ENCODE peak calls at places on chromosomes 16 and 17, in four cellular contexts. Y is dorsolateral prefrontal cortex; X is left ventricle myocardium inferior; Q is CD8-positive, alpha-beta T cell. W is an unnamed sample.

GRCh38 chr17:29115906-29116651 is 64.1 kb downstream of the MYO18A start:
- DNase-seq in Q (peak; percentile 35), Y (no peak), X (no peak), W (no peak)

GRCh38 chr17:75996665-75997590 is 3.7 kb upstream of the CDK3 start:
- DNase-seq in Q (no peak), X (no peak), Y (no peak), W (no peak)

GRCh38 chr17:66564992-66565465 is 262.6 kb downstream of the PRKCA start:
- DNase-seq in Q (no peak), X (no peak), Y (no peak), W (no peak)

GRCh38 chr16:70688266-70688742 is 2.5 kb upstream of the MTSS2 start:
- DNase-seq in Y (peak; percentile 91), Q (no peak), X (peak; percentile 70), W (no peak)

GRCh38 chr17:57871863-57872262 is 22.0 kb upstream of the MRPS23 start:
- DNase-seq in Y (no peak), X (no peak), Q (no peak), W (no peak)

GRCh38 chr17:70621593-70621992 is 452.3 kb downstream of the KCNJ2 start:
- DNase-seq in Y (no peak), X (no peak), Q (no peak), W (no peak)

GRCh38 chr17:76179496-76180467 is 38.7 kb upstream of the FOXJ1 start:
- DNase-seq in Y (no peak), X (no peak), Q (peak; percentile 63), W (no peak)

GRCh38 chr16:68434654-68435210 is 13.6 kb downstream of the SMPD3 start:
- DNase-seq in Y (no peak), X (no peak), Q (no peak), W (no peak)

GRCh38 chr17:38448208-38448776 is 20.0 kb downstream of the ARHGAP23 start:
- DNase-seq in X (no peak), Y (no peak), Q (no peak), W (no peak)

GRCh38 chr16:84878770-84879169 is 59.0 kb downstream of the CRISPLD2 start:
- DNase-seq in Y (no peak), Q (no peak), X (no peak), W (no peak)

GRCh38 chr16:84884311-84885023 is 64.7 kb downstream of the CRISPLD2 start:
- DNase-seq in Q (no peak), X (peak; percentile 47), Y (no peak), W (no peak)

GRCh38 chr16:84879569-84880487 is 60.0 kb downstream of the CRISPLD2 start:
- DNase-seq in Y (no peak), Q (no peak), X (peak; percentile 6), W (no peak)

GRCh38 chr16:84883301-84883700 is 63.5 kb downstream of the CRISPLD2 start:
- DNase-seq in Y (no peak), Q (no peak), X (peak; percentile 51), W (no peak)

GRCh38 chr16:84881702-84882521 is 62.1 kb downstream of the CRISPLD2 start:
- DNase-seq in X (no peak), Q (no peak), Y (no peak), W (no peak)
- TF ChIP-seq CTCF in X (no peak), Q (no peak), Y (no peak), W (no peak)

GRCh38 chr17:13490427-13490826 is 111.3 kb downstream of the HS3ST3A1 start:
- DNase-seq in Q (no peak), Y (no peak), X (no peak), W (no peak)
- TF ChIP-seq CTCF in Q (no peak), Y (no peak), X (no peak), W (peak; percentile 16)

DNA sequence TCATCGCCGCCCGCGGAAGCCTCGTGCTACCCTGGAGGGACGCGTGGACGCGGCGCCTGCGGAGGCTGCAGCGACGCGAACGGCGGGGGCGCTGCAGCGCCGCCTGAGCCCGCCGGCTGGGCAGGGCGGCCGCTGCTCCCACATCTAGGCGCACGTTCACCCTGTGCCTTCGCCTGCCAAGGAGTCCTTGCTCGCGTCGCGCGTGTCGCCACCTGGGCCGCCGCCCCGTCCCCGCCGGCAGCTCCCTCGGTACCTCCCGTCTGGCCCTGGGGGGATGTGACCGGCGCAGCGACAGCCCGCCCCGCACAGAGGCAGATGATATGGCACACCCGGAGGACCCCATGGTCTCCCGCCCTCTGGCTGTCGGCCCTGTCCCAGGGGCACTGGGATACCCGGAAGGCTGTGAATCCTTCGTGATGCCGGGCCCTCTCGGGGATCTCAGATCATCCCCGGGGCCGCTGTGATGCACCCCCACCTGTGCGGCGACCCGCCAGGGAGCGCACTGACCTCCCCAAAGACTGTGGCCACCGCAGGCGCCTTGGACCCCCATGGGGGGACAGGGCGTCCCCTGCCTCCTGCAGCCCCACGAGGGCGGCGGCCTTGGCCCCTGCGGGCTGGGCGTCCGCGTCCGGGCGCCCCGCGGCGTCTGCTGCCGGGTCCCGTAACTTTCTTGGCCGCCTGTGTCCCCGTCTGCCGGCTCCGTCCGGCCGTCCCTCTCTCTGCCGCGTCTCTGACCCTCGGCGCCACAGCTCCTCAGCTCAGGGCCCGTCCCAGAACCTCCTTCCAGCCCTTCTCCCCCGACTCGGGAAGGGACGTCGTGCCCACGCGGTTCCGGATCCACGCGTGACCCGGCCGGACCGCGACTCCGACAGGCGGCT is 689 bp upstream of the TBC1D24 start:
- DNase-seq in X (peak; percentile 56), Y (no peak), Q (peak; percentile 72), W (no peak)
- TF ChIP-seq CTCF in X (peak; percentile 56), Y (peak; percentile 13), Q (peak; percentile 21), W (peak; percentile 55)

GRCh38 chr17:50115744-50116143 is 14.2 kb downstream of the SAMD14 start:
- DNase-seq in X (no peak), Q (no peak), Y (no peak), W (no peak)

GRCh38 chr17:50118828-50119218 is 11.1 kb downstream of the SAMD14 start:
- DNase-seq in X (no peak), Q (no peak), Y (no peak), W (no peak)

GRCh38 chr17:50118076-50118827 is 11.7 kb downstream of the SAMD14 start:
- DNase-seq in Y (no peak), X (no peak), Q (no peak), W (no peak)

GRCh38 chr17:50114849-50115357 is 15.1 kb downstream of the SAMD14 start:
- DNase-seq in Y (no peak), Q (peak; percentile 45), X (no peak), W (no peak)

GRCh38 chr17:50117202-50118040 is 12.5 kb downstream of the SAMD14 start:
- DNase-seq in Y (no peak), Q (peak; percentile 69), X (no peak), W (peak; percentile 81)
- TF ChIP-seq CTCF in Y (no peak), Q (peak; percentile 61), X (peak; percentile 76), W (peak; percentile 78)

GRCh38 chr17:39652635-39653315 is 12.4 kb upstream of the TCAP start:
- DNase-seq in X (no peak), Y (peak; percentile 73), Q (no peak), W (no peak)
- TF ChIP-seq CTCF in X (no peak), Y (no peak), Q (no peak), W (no peak)

DNA sequence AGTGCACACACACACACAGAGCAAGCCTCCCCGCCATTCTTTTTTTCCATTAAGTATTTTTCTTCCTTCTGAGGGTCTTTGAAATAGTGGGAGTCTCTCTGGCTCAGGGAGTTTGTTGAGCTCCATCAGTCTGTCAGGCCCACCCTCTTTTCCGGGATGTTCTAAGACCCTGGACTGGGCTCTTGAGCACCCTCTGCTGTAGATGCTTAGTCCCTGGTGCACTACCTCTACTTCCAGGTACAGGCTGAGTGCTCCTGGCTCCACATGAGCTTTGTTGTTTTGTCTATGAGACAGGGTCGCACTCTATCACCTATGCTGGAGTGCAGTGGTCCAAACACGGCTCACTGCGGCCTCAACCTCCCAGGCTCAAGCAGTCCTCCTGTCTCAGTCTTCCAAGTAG is 20.7 kb downstream of the LIMD2 start:
- DNase-seq in Q (no peak), Y (no peak), X (no peak), W (no peak)
- TF ChIP-seq CTCF in Q (no peak), Y (no peak), X (no peak), W (peak; percentile 24)

GRCh38 chr17:67824735-67825626 is at the start of gene BPTF:
- DNase-seq in Q (peak; percentile 92), X (peak; percentile 91), Y (peak; percentile 76), W (peak; percentile 90)
- TF ChIP-seq CTCF in Q (peak; percentile 94), X (peak; percentile 95), Y (peak; percentile 76), W (peak; percentile 97)

DNA sequence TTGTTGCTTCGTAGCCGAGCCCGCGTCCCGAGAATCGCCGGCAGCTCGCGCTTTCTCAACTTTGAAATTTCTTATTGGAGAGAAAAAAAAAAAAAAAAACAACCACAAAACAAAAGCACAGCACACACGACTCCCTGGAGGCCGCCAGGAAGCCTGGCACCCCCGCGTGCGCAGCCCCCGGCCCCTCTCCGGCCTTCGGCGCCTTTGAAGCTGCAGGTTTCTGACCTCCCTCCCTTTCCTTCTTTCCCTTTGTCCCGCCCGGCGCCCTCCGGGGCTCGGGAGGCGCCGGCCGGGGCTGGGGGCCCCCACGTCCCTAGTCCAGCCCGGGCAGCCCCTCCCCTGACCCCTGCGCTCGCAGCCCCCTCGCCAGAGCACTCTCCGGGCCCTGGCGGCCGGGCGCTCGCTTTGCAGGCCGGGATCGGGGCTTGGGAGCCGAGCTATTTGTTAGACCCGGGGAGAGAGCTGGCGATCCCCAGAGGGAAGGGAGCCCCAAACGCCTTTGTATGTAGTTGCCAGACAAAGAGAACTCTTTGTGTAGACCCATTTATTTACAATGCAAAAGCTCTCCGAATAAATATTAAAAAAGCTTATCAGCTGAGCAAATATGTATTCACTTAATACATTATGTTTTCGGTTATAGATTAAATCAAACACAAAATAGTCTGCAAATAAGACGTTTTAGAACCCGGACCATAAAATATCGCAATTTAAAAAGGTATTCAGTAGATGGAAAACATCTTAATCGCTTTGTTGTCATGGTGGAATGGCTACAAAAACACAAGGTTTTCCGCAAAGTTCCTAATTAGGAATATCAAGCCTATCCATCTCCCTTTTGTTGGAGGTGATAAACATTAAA is 2.3 kb downstream of the BAHCC1 start:
- DNase-seq in Y (no peak), X (no peak), Q (no peak), W (peak; percentile 71)
- TF ChIP-seq CTCF in Y (no peak), X (peak; percentile 57), Q (no peak), W (peak; percentile 58)

W was measured in progenitor cell of endocrine pancreas.